ENCODE peak calls at places on chromosomes 6 and 20, in five cellular contexts. One of them, this sample, is unnamed.

GRCh38 chr6:18183736-18184135 is 28.5 kb downstream of the KDM1B start:
- DNase-seq in ascending aorta: no peak
- DNase-seq in HT1080: no peak
- DNase-seq in brain microvascular endothelial cell: no peak
- DNase-seq in activated CD8-positive, alpha-beta memory T cell treated with anti-CD3 and anti-CD28 coated beads for 4 hours: no peak
- DNase-seq in this sample: no peak

GRCh38 chr6:111837007-111837406 is 36.2 kb downstream of the FYN start:
- DNase-seq in HT1080: no peak
- DNase-seq in activated CD8-positive, alpha-beta memory T cell treated with anti-CD3 and anti-CD28 coated beads for 4 hours: no peak
- DNase-seq in ascending aorta: no peak
- DNase-seq in brain microvascular endothelial cell: no peak
- DNase-seq in this sample: no peak

GRCh38 chr6:166348305-166348949 is 6.1 kb upstream of the SFT2D1 start:
- DNase-seq in HT1080: no peak
- DNase-seq in activated CD8-positive, alpha-beta memory T cell treated with anti-CD3 and anti-CD28 coated beads for 4 hours: no peak
- DNase-seq in ascending aorta: no peak
- DNase-seq in brain microvascular endothelial cell: no peak
- DNase-seq in this sample: no peak

GRCh38 chr6:137882225-137882961 is 15.3 kb downstream of the TNFAIP3 start:
- DNase-seq in HT1080: no peak
- DNase-seq in activated CD8-positive, alpha-beta memory T cell treated with anti-CD3 and anti-CD28 coated beads for 4 hours: no peak
- DNase-seq in ascending aorta: no peak
- DNase-seq in brain microvascular endothelial cell: no peak
- DNase-seq in this sample: no peak

GRCh38 chr6:15504040-15504491 is 158.8 kb downstream of the DTNBP1 start:
- DNase-seq in activated CD8-positive, alpha-beta memory T cell treated with anti-CD3 and anti-CD28 coated beads for 4 hours: no peak
- DNase-seq in HT1080: no peak
- DNase-seq in brain microvascular endothelial cell: peak; percentile 28
- DNase-seq in ascending aorta: no peak
- DNase-seq in this sample: no peak

GRCh38 chr6:53746442-53747103 is 48.2 kb upstream of the LRRC1 start:
- DNase-seq in HT1080: no peak
- DNase-seq in brain microvascular endothelial cell: no peak
- DNase-seq in ascending aorta: no peak
- DNase-seq in activated CD8-positive, alpha-beta memory T cell treated with anti-CD3 and anti-CD28 coated beads for 4 hours: no peak
- DNase-seq in this sample: no peak

GRCh38 chr20:10856237-10856636 is 182.4 kb upstream of the JAG1 start:
- DNase-seq in ascending aorta: no peak
- DNase-seq in activated CD8-positive, alpha-beta memory T cell treated with anti-CD3 and anti-CD28 coated beads for 4 hours: no peak
- DNase-seq in HT1080: peak; percentile 25
- DNase-seq in brain microvascular endothelial cell: no peak
- DNase-seq in this sample: peak; percentile 22

GRCh38 chr6:30683137-30683979 is 3.1 kb downstream of the PPP1R18 start:
- DNase-seq in ascending aorta: no peak
- DNase-seq in activated CD8-positive, alpha-beta memory T cell treated with anti-CD3 and anti-CD28 coated beads for 4 hours: no peak
- DNase-seq in brain microvascular endothelial cell: no peak
- DNase-seq in HT1080: no peak
- DNase-seq in this sample: peak; percentile 39

GRCh38 chr6:32785781-32786533 is 22.6 kb upstream of the HLA-DQB2 start:
- DNase-seq in ascending aorta: no peak
- DNase-seq in HT1080: peak; percentile 52
- DNase-seq in activated CD8-positive, alpha-beta memory T cell treated with anti-CD3 and anti-CD28 coated beads for 4 hours: no peak
- DNase-seq in brain microvascular endothelial cell: peak; percentile 41
- DNase-seq in this sample: peak; percentile 58

This sample was measured in endothelial cell of umbilical vein.